ENCODE peak calls at places on chromosomes 16 and 17, in five cellular contexts. U, O, V, A and Y are unnamed samples.

GRCh38 chr17:10141436-10141835 is 57.0 kb downstream of the GAS7 start:
- DNase-seq in U (no peak), A (no peak), O (no peak), V (no peak), Y (no peak)

GRCh38 chr17:63275318-63275967 is 170.7 kb downstream of the CYB561 start:
- DNase-seq in A (peak; percentile 95), U (no peak), V (no peak), O (peak; percentile 82), Y (peak; percentile 77)

GRCh38 chr17:40301315-40301714 is 7.7 kb upstream of the RARA start:
- DNase-seq in A (no peak), O (no peak), V (peak; percentile 59), U (no peak), Y (no peak)

GRCh38 chr16:85512716-85513115 is 100.4 kb upstream of the GSE1 start:
- DNase-seq in V (no peak), A (no peak), U (no peak), O (no peak), Y (no peak)

GRCh38 chr16:3580686-3581085 is 3.5 kb upstream of the NLRC3 start:
- DNase-seq in V (no peak), A (no peak), U (no peak), O (no peak), Y (no peak)

GRCh38 chr17:43661699-43662431 is at the start of gene MEOX1:
- DNase-seq in O (no peak), A (no peak), U (no peak), V (no peak), Y (no peak)

GRCh38 chr17:32123782-32124181 is 18.5 kb upstream of the RHOT1 start:
- DNase-seq in U (no peak), V (no peak), O (no peak), A (no peak), Y (no peak)

GRCh38 chr17:43983515-43984411 is 20.7 kb upstream of the NAGS start:
- DNase-seq in U (peak; percentile 19), O (no peak), A (no peak), V (peak; percentile 41), Y (no peak)

GRCh38 chr16:71629617-71630016 is 3.6 kb downstream of the MARVELD3 start:
- DNase-seq in A (no peak), O (no peak), V (no peak), U (no peak), Y (no peak)

GRCh38 chr17:16033729-16034349 is 34.2 kb downstream of the TTC19 start:
- DNase-seq in A (no peak), V (no peak), U (no peak), O (no peak), Y (no peak)

GRCh38 chr17:37710344-37710886 is 34.4 kb downstream of the HNF1B start:
- DNase-seq in A (no peak), O (peak; percentile 72), U (no peak), V (peak; percentile 30), Y (no peak)

GRCh38 chr16:11395949-11396240 is 50.6 kb downstream of the RMI2 start:
- DNase-seq in V (no peak), A (no peak), U (no peak), O (no peak), Y (no peak)

GRCh38 chr17:54505404-54505803 is 395.2 kb upstream of the TOM1L1 start:
- DNase-seq in U (no peak), V (no peak), A (no peak), O (no peak), Y (no peak)

GRCh38 chr16:69888005-69888560 is 63.1 kb upstream of the CLEC18A start:
- DNase-seq in O (no peak), V (no peak), A (no peak), U (peak; percentile 21), Y (no peak)

GRCh38 chr17:50265212-50265611 is 9.1 kb upstream of the TMEM92 start:
- DNase-seq in O (no peak), U (no peak), V (peak; percentile 9), A (no peak), Y (no peak)

GRCh38 chr17:50096092-50096491 is 941 bp downstream of the PDK2 start:
- DNase-seq in V (no peak), A (no peak), O (no peak), U (no peak), Y (no peak)

GRCh38 chr17:13346996-13347762 is 254.6 kb downstream of the HS3ST3A1 start:
- DNase-seq in V (no peak), A (peak; percentile 98), O (no peak), U (peak; percentile 3), Y (peak; percentile 75)

GRCh38 chr17:16068323-16068722 is 68.7 kb downstream of the TTC19 start:
- DNase-seq in A (no peak), U (no peak), O (no peak), V (no peak), Y (no peak)

GRCh38 chr16:57145964-57146647 is 39.7 kb downstream of the PSME3IP1 start:
- DNase-seq in U (no peak), V (no peak), O (no peak), A (no peak), Y (no peak)

GRCh38 chr17:6456914-6457687 is 12.8 kb downstream of the PIMREG start:
- DNase-seq in V (no peak), A (peak; percentile 49), U (no peak), O (peak; percentile 87), Y (no peak)